ENCODE peak calls at places on chromosomes 4 and X, in six cellular contexts. One of them, this sample, is unnamed.

GRCh38 chr4:1655081-1655480 is 29.0 kb downstream of the FAM53A start:
- DNase-seq in stomach: no peak
- DNase-seq in A549: no peak
- DNase-seq in endothelial cell of umbilical vein: no peak
- DNase-seq in thyroid gland: no peak
- DNase-seq in IMR-90: no peak
- DNase-seq in this sample: no peak

GRCh38 chr4:25696409-25696808 is 40.8 kb downstream of the SLC34A2 start:
- DNase-seq in stomach: no peak
- DNase-seq in A549: no peak
- DNase-seq in endothelial cell of umbilical vein: no peak
- DNase-seq in thyroid gland: no peak
- DNase-seq in IMR-90: no peak
- DNase-seq in this sample: no peak

GRCh38 chr4:78645853-78646757 is 94.5 kb downstream of the ANXA3 start:
- DNase-seq in stomach: peak; percentile 73
- DNase-seq in A549: peak; percentile 21
- DNase-seq in endothelial cell of umbilical vein: peak; percentile 91
- DNase-seq in thyroid gland: peak; percentile 85
- DNase-seq in IMR-90: peak; percentile 96
- DNase-seq in this sample: no peak

GRCh38 chr4:61336488-61336887 is 136.4 kb downstream of the ADGRL3 start:
- DNase-seq in stomach: no peak
- DNase-seq in A549: no peak
- DNase-seq in endothelial cell of umbilical vein: no peak
- DNase-seq in thyroid gland: no peak
- DNase-seq in IMR-90: no peak
- DNase-seq in this sample: no peak

GRCh38 chr4:109067509-109068205 is 234.8 kb downstream of the COL25A1 start:
- DNase-seq in stomach: no peak
- DNase-seq in A549: no peak
- DNase-seq in endothelial cell of umbilical vein: no peak
- DNase-seq in thyroid gland: no peak
- DNase-seq in IMR-90: peak; percentile 68
- DNase-seq in this sample: no peak

GRCh38 chr4:11158971-11159370 is 269.7 kb downstream of the HS3ST1 start:
- DNase-seq in stomach: no peak
- DNase-seq in A549: no peak
- DNase-seq in endothelial cell of umbilical vein: no peak
- DNase-seq in thyroid gland: no peak
- DNase-seq in IMR-90: no peak
- DNase-seq in this sample: no peak

GRCh38 chr4:37522996-37523395 is 163.2 kb downstream of the RELL1 start:
- DNase-seq in stomach: no peak
- DNase-seq in A549: no peak
- DNase-seq in endothelial cell of umbilical vein: no peak
- DNase-seq in thyroid gland: no peak
- DNase-seq in IMR-90: no peak
- DNase-seq in this sample: no peak

GRCh38 chrX:134423606-134424005 is 36.4 kb upstream of the HPRT1 start:
- DNase-seq in stomach: no peak
- DNase-seq in A549: peak; percentile 8
- DNase-seq in endothelial cell of umbilical vein: peak; percentile 35
- DNase-seq in thyroid gland: no peak
- DNase-seq in IMR-90: peak; percentile 47
- DNase-seq in this sample: no peak

GRCh38 chr4:184922301-184922700 is 96.0 kb upstream of the HELT start:
- DNase-seq in stomach: no peak
- DNase-seq in A549: no peak
- DNase-seq in endothelial cell of umbilical vein: no peak
- DNase-seq in thyroid gland: no peak
- DNase-seq in IMR-90: no peak
- DNase-seq in this sample: no peak

GRCh38 chr4:40466789-40467188 is 131.7 kb downstream of the CHRNA9 start:
- DNase-seq in stomach: no peak
- DNase-seq in A549: no peak
- DNase-seq in endothelial cell of umbilical vein: no peak
- DNase-seq in thyroid gland: no peak
- DNase-seq in IMR-90: no peak
- DNase-seq in this sample: no peak

GRCh38 chrX:148811236-148811635 is 310.8 kb downstream of the AFF2 start:
- DNase-seq in stomach: no peak
- DNase-seq in A549: no peak
- DNase-seq in endothelial cell of umbilical vein: no peak
- DNase-seq in thyroid gland: no peak
- DNase-seq in IMR-90: peak; percentile 0
- DNase-seq in this sample: no peak

GRCh38 chrX:118534716-118535493 is 39.3 kb downstream of the DOCK11 start:
- DNase-seq in stomach: no peak
- DNase-seq in A549: no peak
- DNase-seq in endothelial cell of umbilical vein: no peak
- DNase-seq in thyroid gland: no peak
- DNase-seq in IMR-90: no peak
- DNase-seq in this sample: no peak

GRCh38 chr4:143768007-143768591 is 67.6 kb upstream of the FREM3 start:
- DNase-seq in stomach: no peak
- DNase-seq in A549: no peak
- DNase-seq in endothelial cell of umbilical vein: peak; percentile 87
- DNase-seq in thyroid gland: no peak
- DNase-seq in IMR-90: no peak
- DNase-seq in this sample: no peak

GRCh38 chr4:70715097-70715496 is 6.7 kb upstream of the RUFY3 start:
- DNase-seq in stomach: no peak
- DNase-seq in A549: no peak
- DNase-seq in endothelial cell of umbilical vein: no peak
- DNase-seq in thyroid gland: no peak
- DNase-seq in IMR-90: peak; percentile 52
- DNase-seq in this sample: no peak

GRCh38 chr4:2817136-2817535 is 24.3 kb downstream of the SH3BP2 start:
- DNase-seq in stomach: no peak
- DNase-seq in A549: no peak
- DNase-seq in endothelial cell of umbilical vein: no peak
- DNase-seq in thyroid gland: no peak
- DNase-seq in IMR-90: no peak
- DNase-seq in this sample: peak; percentile 47

GRCh38 chr4:158739600-158739999 is 16.4 kb upstream of the PPID start:
- DNase-seq in stomach: no peak
- DNase-seq in A549: no peak
- DNase-seq in endothelial cell of umbilical vein: no peak
- DNase-seq in thyroid gland: no peak
- DNase-seq in IMR-90: no peak
- DNase-seq in this sample: no peak

GRCh38 chrX:64192040-64192439 is 13.5 kb downstream of the AMER1 start:
- DNase-seq in stomach: no peak
- DNase-seq in A549: no peak
- DNase-seq in endothelial cell of umbilical vein: no peak
- DNase-seq in thyroid gland: no peak
- DNase-seq in IMR-90: no peak
- DNase-seq in this sample: no peak

DNA sequence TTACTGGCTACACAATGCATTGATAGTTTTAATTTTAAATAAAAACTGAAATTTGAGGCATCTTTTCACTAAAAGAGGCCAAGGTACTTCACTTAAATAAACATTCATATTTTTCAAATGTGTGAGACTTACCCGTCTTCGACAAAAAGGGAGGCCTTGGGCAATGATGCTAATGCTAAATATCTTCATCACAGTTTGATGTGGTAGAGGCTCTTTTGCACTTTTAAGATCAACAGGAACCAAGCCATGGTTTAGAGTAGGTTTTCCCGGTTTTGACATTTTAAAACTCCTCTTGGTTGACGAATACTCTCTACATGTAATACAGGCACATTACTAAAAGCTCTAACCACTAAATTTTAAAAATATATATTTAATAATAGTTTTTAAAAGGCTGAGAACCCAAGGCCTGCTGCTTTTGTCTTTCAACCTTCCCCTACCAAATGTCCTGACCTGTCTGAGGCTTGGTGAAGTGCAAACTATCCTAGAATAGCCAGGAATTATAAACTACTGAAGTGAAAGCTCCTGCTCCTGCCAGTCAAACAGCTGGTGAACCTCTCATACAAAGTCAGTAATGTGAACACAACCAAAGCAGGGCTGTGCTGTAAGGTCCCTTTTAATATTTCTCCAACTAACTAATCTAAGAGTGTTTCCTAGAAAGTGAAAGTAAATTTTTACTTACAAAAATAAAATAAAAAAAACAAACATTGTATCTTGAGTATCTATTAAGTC is 153.7 kb downstream of the FBXW7 start:
- DNase-seq in stomach: no peak
- DNase-seq in A549: no peak
- DNase-seq in endothelial cell of umbilical vein: peak; percentile 14
- DNase-seq in thyroid gland: no peak
- DNase-seq in IMR-90: peak; percentile 21
- DNase-seq in this sample: no peak
- TF ChIP-seq POLR2A in stomach: no peak
- TF ChIP-seq POLR2A in A549: no peak
- TF ChIP-seq POLR2A in endothelial cell of umbilical vein: no peak
- TF ChIP-seq POLR2A in thyroid gland: no peak
- TF ChIP-seq POLR2A in IMR-90: no peak
- TF ChIP-seq POLR2A in this sample: no peak

GRCh38 chr4:152103181-152103901 is 342.5 kb upstream of the GATB start:
- DNase-seq in stomach: no peak
- DNase-seq in A549: no peak
- DNase-seq in endothelial cell of umbilical vein: no peak
- DNase-seq in thyroid gland: no peak
- DNase-seq in IMR-90: no peak
- DNase-seq in this sample: no peak

GRCh38 chr4:152101546-152102183 is 340.9 kb upstream of the GATB start:
- DNase-seq in stomach: no peak
- DNase-seq in A549: no peak
- DNase-seq in endothelial cell of umbilical vein: no peak
- DNase-seq in thyroid gland: no peak
- DNase-seq in IMR-90: no peak
- DNase-seq in this sample: no peak

GRCh38 chr4:152104286-152104685 is 343.5 kb upstream of the GATB start:
- DNase-seq in stomach: no peak
- DNase-seq in A549: no peak
- DNase-seq in endothelial cell of umbilical vein: no peak
- DNase-seq in thyroid gland: no peak
- DNase-seq in IMR-90: no peak
- DNase-seq in this sample: no peak

GRCh38 chr4:152100378-152101201 is 339.8 kb upstream of the GATB start:
- DNase-seq in stomach: peak; percentile 37
- DNase-seq in A549: no peak
- DNase-seq in endothelial cell of umbilical vein: peak; percentile 27
- DNase-seq in thyroid gland: no peak
- DNase-seq in IMR-90: no peak
- DNase-seq in this sample: no peak

DNA sequence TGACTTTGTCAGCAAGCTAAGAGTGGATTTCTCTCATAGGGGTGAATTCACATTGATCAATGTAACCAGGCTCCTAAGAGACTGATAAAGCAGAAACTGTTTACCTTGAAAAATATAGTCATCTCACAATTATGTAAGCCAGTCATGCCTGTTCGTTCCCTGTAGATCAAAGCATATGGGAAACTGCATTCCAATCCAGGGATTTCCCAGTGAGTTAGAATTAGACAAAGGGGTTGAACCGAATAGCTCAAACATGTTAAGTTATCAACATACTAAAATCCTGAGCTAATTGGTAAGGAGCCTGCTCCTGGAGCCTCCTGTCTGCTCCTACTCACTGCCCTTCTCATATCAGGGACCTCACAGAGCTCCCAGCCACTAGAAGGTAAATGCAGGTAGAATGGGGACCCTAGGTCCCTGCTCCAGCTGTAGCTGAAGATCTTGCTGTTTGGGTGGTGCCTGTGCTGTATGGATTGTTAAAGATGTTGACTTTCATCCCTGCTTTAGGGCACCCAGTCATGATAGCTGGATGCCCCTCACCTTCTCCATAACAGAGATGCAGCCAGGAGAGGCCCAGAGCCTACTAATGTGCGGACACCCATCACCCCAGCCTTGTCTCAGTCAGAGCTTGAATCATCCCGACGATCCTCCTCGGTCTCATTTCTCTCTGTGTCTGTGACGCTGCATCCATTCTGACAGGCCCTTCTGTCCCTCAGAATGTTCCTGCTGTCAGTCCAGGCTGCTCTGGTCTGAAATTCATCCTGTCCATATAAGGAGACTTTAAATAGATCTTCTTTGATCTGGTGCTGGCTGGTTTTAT is 341.6 kb upstream of the GATB start:
- DNase-seq in stomach: no peak
- DNase-seq in A549: no peak
- DNase-seq in endothelial cell of umbilical vein: peak; percentile 13
- DNase-seq in thyroid gland: no peak
- DNase-seq in IMR-90: peak; percentile 92
- DNase-seq in this sample: no peak
- H3K27ac ChIP-seq in stomach: peak overlapping the region; percentile 62
- H3K27ac ChIP-seq in A549: peak overlapping the region; percentile 87
- H3K27ac ChIP-seq in endothelial cell of umbilical vein: no peak overlapping the region
- H3K27ac ChIP-seq in thyroid gland: no peak overlapping the region
- H3K27ac ChIP-seq in IMR-90: no peak overlapping the region
- H3K27ac ChIP-seq in this sample: no peak overlapping the region

GRCh38 chrX:47560179-47560830 is 700 bp upstream of the ARAF start:
- DNase-seq in stomach: no peak
- DNase-seq in A549: no peak
- DNase-seq in endothelial cell of umbilical vein: no peak
- DNase-seq in thyroid gland: no peak
- DNase-seq in IMR-90: peak; percentile 34
- DNase-seq in this sample: no peak

GRCh38 chrX:47558436-47558835 is 2.6 kb upstream of the ARAF start:
- DNase-seq in stomach: no peak
- DNase-seq in A549: no peak
- DNase-seq in endothelial cell of umbilical vein: no peak
- DNase-seq in thyroid gland: no peak
- DNase-seq in IMR-90: no peak
- DNase-seq in this sample: no peak

GRCh38 chrX:47562615-47563243 is 1.7 kb downstream of the ARAF start:
- DNase-seq in stomach: no peak
- DNase-seq in A549: no peak
- DNase-seq in endothelial cell of umbilical vein: peak; percentile 47
- DNase-seq in thyroid gland: no peak
- DNase-seq in IMR-90: no peak
- DNase-seq in this sample: no peak

GRCh38 chrX:47561653-47562151 is 697 bp downstream of the ARAF start:
- DNase-seq in stomach: no peak
- DNase-seq in A549: no peak
- DNase-seq in endothelial cell of umbilical vein: no peak
- DNase-seq in thyroid gland: no peak
- DNase-seq in IMR-90: no peak
- DNase-seq in this sample: no peak

GRCh38 chrX:47560831-47561652 is at the start of gene ARAF:
- DNase-seq in stomach: peak; percentile 96
- DNase-seq in A549: peak; percentile 95
- DNase-seq in endothelial cell of umbilical vein: peak; percentile 98
- DNase-seq in thyroid gland: peak; percentile 97
- DNase-seq in IMR-90: peak; percentile 99
- DNase-seq in this sample: peak; percentile 98
- TF ChIP-seq POLR2A in stomach: no peak
- TF ChIP-seq POLR2A in A549: peak; percentile 51
- TF ChIP-seq POLR2A in endothelial cell of umbilical vein: peak; percentile 74
- TF ChIP-seq POLR2A in thyroid gland: peak; percentile 80
- TF ChIP-seq POLR2A in IMR-90: peak; percentile 76
- TF ChIP-seq POLR2A in this sample: peak; percentile 76

DNA sequence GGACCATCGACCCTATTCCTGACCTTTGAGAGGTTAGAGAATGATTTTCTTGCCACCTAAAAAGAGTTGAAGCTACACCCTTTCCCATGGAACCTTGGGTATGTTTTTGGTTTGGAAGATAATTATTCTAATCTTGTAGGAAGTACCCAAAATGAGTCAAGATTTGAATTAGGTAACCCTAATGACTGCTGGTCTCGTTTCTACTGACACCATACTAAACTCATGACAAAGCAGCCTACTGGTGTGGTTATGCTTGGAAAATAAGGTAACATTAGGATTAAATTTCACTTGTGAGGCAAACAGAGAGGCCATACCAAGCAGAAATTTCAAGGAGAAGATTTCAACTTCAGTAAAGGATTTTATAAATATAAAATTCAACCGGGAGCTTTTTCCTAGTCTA is 107.9 kb downstream of the FBXW7 start:
- DNase-seq in stomach: no peak
- DNase-seq in A549: no peak
- DNase-seq in endothelial cell of umbilical vein: no peak
- DNase-seq in thyroid gland: no peak
- DNase-seq in IMR-90: no peak
- DNase-seq in this sample: no peak
- H3K27ac ChIP-seq in stomach: no peak overlapping the region
- H3K27ac ChIP-seq in A549: no peak overlapping the region
- H3K27ac ChIP-seq in endothelial cell of umbilical vein: no peak overlapping the region
- H3K27ac ChIP-seq in thyroid gland: no peak overlapping the region
- H3K27ac ChIP-seq in IMR-90: no peak overlapping the region
- H3K27ac ChIP-seq in this sample: no peak overlapping the region